ENCODE peak calls at places on chromosomes 5 and 9, in seven cellular contexts. One of them, this sample, is unnamed.

GRCh38 chr5:160269017-160269416 is 39.7 kb downstream of the FABP6 start:
- DNase-seq in NB4: peak
- DNase-seq in prostate gland: peak
- DNase-seq in lower leg skin: peak
- DNase-seq in IMR-90: peak
- DNase-seq in adrenal gland: peak
- DNase-seq in transverse colon: peak
- DNase-seq in this sample: no peak

GRCh38 chr9:111615928-111616327 is 15.2 kb upstream of the DNAJC25 start:
- DNase-seq in NB4: no peak
- DNase-seq in prostate gland: no peak
- DNase-seq in lower leg skin: no peak
- DNase-seq in IMR-90: no peak
- DNase-seq in adrenal gland: no peak
- DNase-seq in transverse colon: no peak
- DNase-seq in this sample: no peak

GRCh38 chr5:102649731-102650130 is 105.4 kb upstream of the PAM start:
- DNase-seq in NB4: no peak
- DNase-seq in prostate gland: no peak
- DNase-seq in lower leg skin: no peak
- DNase-seq in IMR-90: no peak
- DNase-seq in adrenal gland: no peak
- DNase-seq in transverse colon: no peak
- DNase-seq in this sample: no peak

GRCh38 chr5:16521561-16522090 is 56.0 kb upstream of the ZNF622 start:
- DNase-seq in NB4: no peak
- DNase-seq in prostate gland: no peak
- DNase-seq in lower leg skin: no peak
- DNase-seq in IMR-90: no peak
- DNase-seq in adrenal gland: no peak
- DNase-seq in transverse colon: no peak
- DNase-seq in this sample: no peak

GRCh38 chr5:160792732-160793454 is 59.1 kb downstream of the ATP10B start:
- DNase-seq in NB4: no peak
- DNase-seq in prostate gland: no peak
- DNase-seq in lower leg skin: no peak
- DNase-seq in IMR-90: no peak
- DNase-seq in adrenal gland: no peak
- DNase-seq in transverse colon: no peak
- DNase-seq in this sample: no peak

GRCh38 chr9:120854596-120855327 is 12.0 kb upstream of the PSMD5 start:
- DNase-seq in NB4: no peak
- DNase-seq in prostate gland: no peak
- DNase-seq in lower leg skin: no peak
- DNase-seq in IMR-90: no peak
- DNase-seq in adrenal gland: no peak
- DNase-seq in transverse colon: no peak
- DNase-seq in this sample: no peak

GRCh38 chr5:107376546-107377276 is 294.0 kb downstream of the EFNA5 start:
- DNase-seq in NB4: no peak
- DNase-seq in prostate gland: no peak
- DNase-seq in lower leg skin: no peak
- DNase-seq in IMR-90: peak
- DNase-seq in adrenal gland: no peak
- DNase-seq in transverse colon: no peak
- DNase-seq in this sample: no peak

GRCh38 chr5:113112435-113112834 is 135.8 kb downstream of the DCP2 start:
- DNase-seq in NB4: no peak
- DNase-seq in prostate gland: no peak
- DNase-seq in lower leg skin: no peak
- DNase-seq in IMR-90: peak
- DNase-seq in adrenal gland: peak
- DNase-seq in transverse colon: no peak
- DNase-seq in this sample: no peak

GRCh38 chr9:128428644-128429504 is 8.2 kb downstream of the CERCAM start:
- DNase-seq in NB4: no peak
- DNase-seq in prostate gland: no peak
- DNase-seq in lower leg skin: no peak
- DNase-seq in IMR-90: no peak
- DNase-seq in adrenal gland: no peak
- DNase-seq in transverse colon: no peak
- DNase-seq in this sample: no peak

GRCh38 chr9:108041551-108041950 is 552.0 kb upstream of the KLF4 start:
- DNase-seq in NB4: no peak
- DNase-seq in prostate gland: no peak
- DNase-seq in lower leg skin: no peak
- DNase-seq in IMR-90: peak
- DNase-seq in adrenal gland: no peak
- DNase-seq in transverse colon: no peak
- DNase-seq in this sample: no peak

GRCh38 chr5:6475626-6476312 is 27.1 kb downstream of the UBE2QL1 start:
- DNase-seq in NB4: peak
- DNase-seq in prostate gland: no peak
- DNase-seq in lower leg skin: no peak
- DNase-seq in IMR-90: no peak
- DNase-seq in adrenal gland: no peak
- DNase-seq in transverse colon: no peak
- DNase-seq in this sample: no peak

GRCh38 chr9:137665697-137666504 is 47.1 kb downstream of the EHMT1 start:
- DNase-seq in NB4: no peak
- DNase-seq in prostate gland: no peak
- DNase-seq in lower leg skin: no peak
- DNase-seq in IMR-90: no peak
- DNase-seq in adrenal gland: no peak
- DNase-seq in transverse colon: no peak
- DNase-seq in this sample: no peak

GRCh38 chr9:123000371-123001068 is 32.9 kb upstream of the GPR21 start:
- DNase-seq in NB4: no peak
- DNase-seq in prostate gland: no peak
- DNase-seq in lower leg skin: no peak
- DNase-seq in IMR-90: no peak
- DNase-seq in adrenal gland: no peak
- DNase-seq in transverse colon: no peak
- DNase-seq in this sample: peak

GRCh38 chr9:30504502-30504905 is 1879.9 kb upstream of the ACO1 start:
- DNase-seq in NB4: no peak
- DNase-seq in prostate gland: no peak
- DNase-seq in lower leg skin: no peak
- DNase-seq in IMR-90: no peak
- DNase-seq in adrenal gland: no peak
- DNase-seq in transverse colon: no peak
- DNase-seq in this sample: no peak

GRCh38 chr5:32251864-32252458 is 60.8 kb downstream of the MTMR12 start:
- DNase-seq in NB4: no peak
- DNase-seq in prostate gland: no peak
- DNase-seq in lower leg skin: no peak
- DNase-seq in IMR-90: no peak
- DNase-seq in adrenal gland: no peak
- DNase-seq in transverse colon: no peak
- DNase-seq in this sample: no peak

GRCh38 chr5:140344683-140345423 is 1.6 kb downstream of the HBEGF start:
- DNase-seq in NB4: peak
- DNase-seq in prostate gland: no peak
- DNase-seq in lower leg skin: no peak
- DNase-seq in IMR-90: peak
- DNase-seq in adrenal gland: peak
- DNase-seq in transverse colon: peak
- DNase-seq in this sample: no peak

GRCh38 chr9:13378171-13378570 is 98.7 kb upstream of the MPDZ start:
- DNase-seq in NB4: no peak
- DNase-seq in prostate gland: no peak
- DNase-seq in lower leg skin: no peak
- DNase-seq in IMR-90: peak
- DNase-seq in adrenal gland: no peak
- DNase-seq in transverse colon: no peak
- DNase-seq in this sample: no peak

GRCh38 chr5:176995896-176996767 is 10.4 kb downstream of the UIMC1 start:
- DNase-seq in NB4: no peak
- DNase-seq in prostate gland: no peak
- DNase-seq in lower leg skin: no peak
- DNase-seq in IMR-90: peak
- DNase-seq in adrenal gland: no peak
- DNase-seq in transverse colon: no peak
- DNase-seq in this sample: no peak

GRCh38 chr5:91297994-91298393 is 85.1 kb downstream of the ARRDC3 start:
- DNase-seq in NB4: no peak
- DNase-seq in prostate gland: no peak
- DNase-seq in lower leg skin: no peak
- DNase-seq in IMR-90: no peak
- DNase-seq in adrenal gland: no peak
- DNase-seq in transverse colon: no peak
- DNase-seq in this sample: no peak

DNA sequence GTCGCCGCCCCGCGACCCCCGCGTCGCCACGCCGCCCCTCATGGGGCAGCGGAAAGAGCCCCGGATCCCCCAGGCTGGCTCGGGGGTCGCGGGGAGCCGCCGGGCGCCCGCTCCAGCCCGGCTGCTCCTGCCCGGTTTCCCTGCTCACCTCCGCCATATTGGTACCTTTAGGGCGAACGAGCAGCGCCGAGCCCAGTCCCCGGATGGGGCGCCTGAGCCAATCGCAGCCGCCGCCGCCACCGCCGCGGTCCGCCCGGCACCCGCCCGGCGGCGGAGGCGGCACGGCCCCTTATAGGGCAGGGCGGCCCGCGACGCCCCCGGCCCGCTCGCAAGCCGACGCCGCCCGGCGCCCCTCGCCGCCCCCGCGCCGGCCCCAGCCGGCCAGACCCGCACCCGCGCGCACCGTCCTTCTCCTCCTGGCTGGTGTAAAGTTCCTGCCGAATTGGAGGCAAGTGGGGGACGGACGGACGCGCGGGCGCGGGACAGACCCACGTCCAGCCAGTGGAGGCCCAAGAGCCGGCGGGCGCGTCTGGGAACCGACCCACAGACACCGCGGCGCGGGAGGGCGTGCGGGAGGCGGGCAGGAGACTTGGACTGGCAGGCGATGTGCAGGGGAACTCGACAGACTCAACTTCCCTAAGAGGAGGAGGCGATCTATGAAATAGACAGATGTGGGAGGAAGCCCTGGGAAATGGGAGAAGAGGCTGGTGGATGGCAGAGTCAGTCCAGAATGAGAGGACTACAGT is at the start of gene MIER3:
- DNase-seq in NB4: peak
- DNase-seq in prostate gland: peak
- DNase-seq in lower leg skin: peak
- DNase-seq in IMR-90: peak
- DNase-seq in adrenal gland: peak
- DNase-seq in transverse colon: peak
- DNase-seq in this sample: peak
- TF ChIP-seq POLR2A in NB4: peak
- TF ChIP-seq POLR2A in prostate gland: peak
- TF ChIP-seq POLR2A in lower leg skin: no peak
- TF ChIP-seq POLR2A in IMR-90: peak
- TF ChIP-seq POLR2A in adrenal gland: peak
- TF ChIP-seq POLR2A in transverse colon: peak
- TF ChIP-seq POLR2A in this sample: no peak

GRCh38 chr5:169584998-169585451 is 1.5 kb downstream of the SPDL1 start:
- DNase-seq in NB4: no peak
- DNase-seq in prostate gland: no peak
- DNase-seq in lower leg skin: no peak
- DNase-seq in IMR-90: no peak
- DNase-seq in adrenal gland: no peak
- DNase-seq in transverse colon: no peak
- DNase-seq in this sample: peak

GRCh38 chr5:169583101-169583423 is 511 bp upstream of the SPDL1 start:
- DNase-seq in NB4: no peak
- DNase-seq in prostate gland: no peak
- DNase-seq in lower leg skin: no peak
- DNase-seq in IMR-90: no peak
- DNase-seq in adrenal gland: no peak
- DNase-seq in transverse colon: no peak
- DNase-seq in this sample: no peak

GRCh38 chr5:169581580-169582227 is 1.9 kb upstream of the SPDL1 start:
- DNase-seq in NB4: peak
- DNase-seq in prostate gland: peak
- DNase-seq in lower leg skin: peak
- DNase-seq in IMR-90: peak
- DNase-seq in adrenal gland: peak
- DNase-seq in transverse colon: peak
- DNase-seq in this sample: peak

GRCh38 chr5:169580964-169581363 is 2.6 kb upstream of the SPDL1 start:
- DNase-seq in NB4: no peak
- DNase-seq in prostate gland: no peak
- DNase-seq in lower leg skin: no peak
- DNase-seq in IMR-90: no peak
- DNase-seq in adrenal gland: no peak
- DNase-seq in transverse colon: no peak
- DNase-seq in this sample: no peak

GRCh38 chr5:169583424-169584215 is at the start of gene SPDL1:
- DNase-seq in NB4: peak
- DNase-seq in prostate gland: peak
- DNase-seq in lower leg skin: peak
- DNase-seq in IMR-90: peak
- DNase-seq in adrenal gland: peak
- DNase-seq in transverse colon: peak
- DNase-seq in this sample: peak
- TF ChIP-seq POLR2A in NB4: peak
- TF ChIP-seq POLR2A in prostate gland: peak
- TF ChIP-seq POLR2A in lower leg skin: no peak
- TF ChIP-seq POLR2A in IMR-90: peak
- TF ChIP-seq POLR2A in adrenal gland: peak
- TF ChIP-seq POLR2A in transverse colon: peak
- TF ChIP-seq POLR2A in this sample: peak

GRCh38 chr9:33290247-33290993 is at the start of gene NFX1:
- DNase-seq in NB4: peak
- DNase-seq in prostate gland: peak
- DNase-seq in lower leg skin: peak
- DNase-seq in IMR-90: peak
- DNase-seq in adrenal gland: peak
- DNase-seq in transverse colon: peak
- DNase-seq in this sample: peak
- TF ChIP-seq POLR2A in NB4: peak
- TF ChIP-seq POLR2A in prostate gland: peak
- TF ChIP-seq POLR2A in lower leg skin: peak
- TF ChIP-seq POLR2A in IMR-90: peak
- TF ChIP-seq POLR2A in adrenal gland: peak
- TF ChIP-seq POLR2A in transverse colon: peak
- TF ChIP-seq POLR2A in this sample: peak

GRCh38 chr5:132489871-132490483 is 596 bp downstream of the IRF1 start:
- DNase-seq in NB4: peak
- DNase-seq in prostate gland: no peak
- DNase-seq in lower leg skin: peak
- DNase-seq in IMR-90: peak
- DNase-seq in adrenal gland: peak
- DNase-seq in transverse colon: peak
- DNase-seq in this sample: peak

GRCh38 chr5:132492386-132492785 is 1.8 kb upstream of the IRF1 start:
- DNase-seq in NB4: no peak
- DNase-seq in prostate gland: no peak
- DNase-seq in lower leg skin: peak
- DNase-seq in IMR-90: peak
- DNase-seq in adrenal gland: no peak
- DNase-seq in transverse colon: peak
- DNase-seq in this sample: no peak

GRCh38 chr5:132491368-132492364 is 1.1 kb upstream of the IRF1 start:
- DNase-seq in NB4: no peak
- DNase-seq in prostate gland: no peak
- DNase-seq in lower leg skin: peak
- DNase-seq in IMR-90: no peak
- DNase-seq in adrenal gland: peak
- DNase-seq in transverse colon: peak
- DNase-seq in this sample: peak

GRCh38 chr5:132489051-132489770 is 1.4 kb downstream of the IRF1 start:
- DNase-seq in NB4: peak
- DNase-seq in prostate gland: no peak
- DNase-seq in lower leg skin: peak
- DNase-seq in IMR-90: no peak
- DNase-seq in adrenal gland: peak
- DNase-seq in transverse colon: peak
- DNase-seq in this sample: no peak

GRCh38 chr5:132490484-132491367 is at the start of gene IRF1:
- DNase-seq in NB4: peak
- DNase-seq in prostate gland: peak
- DNase-seq in lower leg skin: peak
- DNase-seq in IMR-90: peak
- DNase-seq in adrenal gland: peak
- DNase-seq in transverse colon: peak
- DNase-seq in this sample: peak
- TF ChIP-seq POLR2A in NB4: peak
- TF ChIP-seq POLR2A in prostate gland: peak
- TF ChIP-seq POLR2A in lower leg skin: peak
- TF ChIP-seq POLR2A in IMR-90: peak
- TF ChIP-seq POLR2A in adrenal gland: peak
- TF ChIP-seq POLR2A in transverse colon: peak
- TF ChIP-seq POLR2A in this sample: peak